ENCODE peak calls at places on chromosomes 2 and 18, in nine cellular contexts. F is NCI-H1417; J is NCI-H1105; G is stimulated activated CD8-positive, alpha-beta memory T cell treated with anti-CD3 and anti-CD28 coated beads, Interleukin-4, amount 100 ng/mL, for 1 hour; B is activated T-cell treated with anti-CD3 and anti-CD28 coated beads, Interleukin-2, amount 50 U/mL, for 72 hours; D is IMR-90; Y is endothelial cell of umbilical vein; E is CD4-positive, alpha-beta T cell; V is aorta. L is an unnamed sample.

GRCh38 chr2:120253021-120253882 is 600 bp downstream of the RALB start:
- DNase-seq in J (no peak), E (peak), Y (peak), F (no peak), V (peak), D (peak), B (peak), G (no peak), L (peak)

GRCh38 chr2:238032755-238033337 is 28.0 kb upstream of the SCLY start:
- DNase-seq in E (no peak), D (no peak), J (no peak), B (no peak), Y (no peak), G (no peak), F (no peak), V (no peak), L (no peak)

GRCh38 chr2:98730053-98730850 is 680 bp downstream of the MGAT4A start:
- DNase-seq in F (peak), Y (peak), E (peak), J (peak), G (peak), B (peak), V (peak), D (no peak), L (peak)

GRCh38 chr2:105640241-105640640 is 104.5 kb upstream of the NCK2 start:
- DNase-seq in V (no peak), B (no peak), J (no peak), G (no peak), Y (no peak), E (no peak), D (no peak), F (no peak), L (no peak)

GRCh38 chr18:12772111-12772510 is 69.3 kb downstream of the PSMG2 start:
- DNase-seq in F (no peak), E (no peak), G (no peak), V (no peak), Y (no peak), D (no peak), B (no peak), J (no peak), L (no peak)

GRCh38 chr2:153405196-153405595 is 73.4 kb downstream of the RPRM start:
- DNase-seq in B (no peak), Y (no peak), D (no peak), J (no peak), E (no peak), F (no peak), G (no peak), V (no peak), L (no peak)

GRCh38 chr2:240227538-240228428 is 87.3 kb upstream of the OTOS start:
- DNase-seq in Y (no peak), E (no peak), F (no peak), D (no peak), V (no peak), J (no peak), G (no peak), B (no peak), L (no peak)

GRCh38 chr2:207471261-207471660 is 58.5 kb upstream of the CREB1 start:
- DNase-seq in J (no peak), G (no peak), E (no peak), B (no peak), V (no peak), F (no peak), Y (no peak), D (no peak), L (no peak)

GRCh38 chr2:127906206-127906926 is 20.6 kb upstream of the AMMECR1L start:
- DNase-seq in D (no peak), Y (no peak), B (no peak), V (no peak), E (no peak), F (no peak), G (no peak), J (no peak), L (no peak)

GRCh38 chr2:214135966-214136365 is 274.9 kb upstream of the VWC2L start:
- DNase-seq in D (peak), V (no peak), B (no peak), G (no peak), E (no peak), Y (no peak), J (no peak), F (no peak), L (no peak)

GRCh38 chr2:45741451-45741850 is 90.0 kb downstream of the PRKCE start:
- DNase-seq in J (no peak), E (no peak), D (no peak), F (no peak), B (no peak), G (no peak), V (no peak), Y (no peak), L (no peak)

GRCh38 chr2:25266399-25266798 is 75.3 kb downstream of the DNMT3A start:
- DNase-seq in F (no peak), J (no peak), Y (no peak), E (no peak), V (no peak), G (no peak), B (no peak), D (no peak), L (no peak)

GRCh38 chr2:165586019-165586418 is 116.5 kb downstream of the CSRNP3 start:
- DNase-seq in J (no peak), Y (no peak), V (no peak), F (no peak), B (no peak), E (no peak), D (no peak), G (no peak), L (no peak)

GRCh38 chr18:58321986-58322385 is 278.0 kb downstream of the NEDD4L start:
- DNase-seq in V (peak), E (peak), Y (peak), B (peak), J (peak), F (peak), G (no peak), D (peak), L (no peak)

GRCh38 chr2:172807011-172807410 is 71.4 kb downstream of the RAPGEF4 start:
- DNase-seq in V (no peak), D (no peak), B (no peak), G (no peak), E (no peak), F (no peak), Y (no peak), J (no peak), L (no peak)

GRCh38 chr18:28112056-28112470 is 64.9 kb downstream of the CDH2 start:
- DNase-seq in E (no peak), G (no peak), Y (peak), V (no peak), J (no peak), B (no peak), F (no peak), D (peak), L (no peak)

GRCh38 chr2:26946841-26947784 is 23.3 kb upstream of the MAPRE3 start:
- DNase-seq in E (no peak), G (no peak), V (peak), Y (no peak), B (no peak), F (no peak), J (no peak), D (peak), L (peak)

GRCh38 chr2:220034356-220035121 is 407.1 kb downstream of the SLC4A3 start:
- DNase-seq in D (peak), B (no peak), V (peak), F (no peak), G (no peak), J (no peak), Y (no peak), E (no peak), L (no peak)

GRCh38 chr2:108565778-108566375 is 31.6 kb downstream of the LIMS1 start:
- DNase-seq in G (no peak), Y (no peak), J (no peak), V (no peak), D (no peak), E (no peak), B (no peak), F (no peak), L (no peak)

GRCh38 chr2:233143700-233144331 is 83.7 kb downstream of the INPP5D start:
- DNase-seq in V (peak), G (no peak), J (no peak), E (no peak), D (no peak), Y (no peak), F (no peak), B (no peak), L (no peak)

GRCh38 chr2:61658841-61659780 is 121.0 kb upstream of the XPO1 start:
- DNase-seq in B (no peak), D (peak), V (no peak), Y (peak), G (no peak), J (peak), F (peak), E (no peak), L (no peak)

GRCh38 chr2:189580662-189581353 is at the start of gene SLC40A1:
- DNase-seq in F (peak), Y (peak), J (peak), G (no peak), V (peak), E (peak), D (peak), B (peak), L (peak)

GRCh38 chr18:27109403-27109802 is 75.7 kb downstream of the CHST9 start:
- DNase-seq in E (no peak), D (no peak), J (no peak), V (no peak), B (no peak), Y (no peak), G (no peak), F (no peak), L (no peak)

GRCh38 chr2:58240595-58240937 is 559 bp downstream of the FANCL start:
- DNase-seq in E (no peak), G (no peak), B (no peak), F (peak), V (no peak), D (no peak), J (no peak), Y (no peak), L (no peak)

GRCh38 chr2:48435909-48436308 is 94.0 kb upstream of the STON1 start:
- DNase-seq in Y (no peak), F (no peak), B (no peak), V (no peak), E (no peak), G (no peak), D (peak), J (no peak), L (no peak)

GRCh38 chr2:40466332-40466731 is 14.4 kb upstream of the SLC8A1 start:
- DNase-seq in G (no peak), Y (no peak), B (no peak), D (no peak), E (no peak), V (no peak), J (no peak), F (no peak), L (no peak)

GRCh38 chr2:45729753-45730512 is 78.5 kb downstream of the PRKCE start:
- DNase-seq in B (no peak), V (no peak), E (no peak), G (no peak), Y (peak), D (no peak), F (no peak), J (no peak), L (no peak)

GRCh38 chr18:4510709-4511108 is 55.6 kb upstream of the DLGAP1 start:
- DNase-seq in V (no peak), G (no peak), J (no peak), Y (peak), B (no peak), E (no peak), F (no peak), D (no peak), L (no peak)

GRCh38 chr2:10438688-10439087 is 9.4 kb downstream of the ODC1 start:
- DNase-seq in B (no peak), G (no peak), V (no peak), E (no peak), Y (no peak), J (no peak), F (no peak), D (no peak), L (no peak)

GRCh38 chr2:227125506-227125905 is 38.5 kb downstream of the COL4A4 start:
- DNase-seq in J (no peak), B (no peak), E (no peak), Y (no peak), F (no peak), G (no peak), D (no peak), V (no peak), L (no peak)

GRCh38 chr2:83633435-83633834 is 825.6 kb downstream of the SUCLG1 start:
- DNase-seq in V (no peak), Y (no peak), J (no peak), D (no peak), F (no peak), E (no peak), G (no peak), B (no peak), L (no peak)

GRCh38 chr2:160450486-160450885 is 43.1 kb downstream of the RBMS1 start:
- DNase-seq in Y (no peak), D (no peak), B (no peak), F (no peak), E (no peak), V (no peak), G (no peak), J (no peak), L (no peak)

GRCh38 chr2:142946941-142947340 is 69.5 kb downstream of the KYNU start:
- DNase-seq in V (no peak), J (no peak), G (no peak), D (peak), B (no peak), F (no peak), Y (peak), E (no peak), L (no peak)